ENCODE peak calls at places on chromosomes 3 and 15, in nine cellular contexts. T is breast epithelium; Z is BE2C; B is transverse colon; O is left lung; E is CD8-positive, alpha-beta memory T cell; G is cardiac muscle cell; D is psoas muscle; U is brain microvascular endothelial cell. N is an unnamed sample.

GRCh38 chr15:38266247-38266996 is 13.8 kb downstream of the SPRED1 start:
- DNase-seq in Z (no peak), B (no peak), T (no peak), U (peak; percentile 20), E (no peak), G (no peak), D (no peak), O (no peak), N (no peak)

GRCh38 chr3:138862924-138863775 is 28.4 kb upstream of the PIK3CB start:
- DNase-seq in U (peak; percentile 65), D (no peak), O (no peak), T (peak; percentile 37), E (no peak), G (no peak), B (peak; percentile 74), Z (no peak), N (peak; percentile 50)

GRCh38 chr3:14511623-14511965 is 28.5 kb downstream of the GRIP2 start:
- DNase-seq in E (no peak), Z (peak; percentile 24), G (no peak), U (no peak), O (no peak), T (no peak), D (no peak), B (no peak), N (peak; percentile 33)

GRCh38 chr3:192409203-192409837 is 318.0 kb downstream of the FGF12 start:
- DNase-seq in G (peak; percentile 52), B (no peak), D (peak; percentile 65), Z (no peak), O (no peak), E (no peak), T (no peak), U (no peak), N (no peak)

GRCh38 chr3:157669403-157669802 is 166.2 kb upstream of the VEPH1 start:
- DNase-seq in D (no peak), G (no peak), E (no peak), Z (no peak), T (no peak), B (no peak), O (no peak), U (no peak), N (no peak)

GRCh38 chr3:69084326-69084667 is 440 bp upstream of the ARL6IP5 start:
- DNase-seq in B (no peak), T (no peak), G (peak; percentile 24), Z (no peak), U (peak; percentile 60), O (no peak), E (no peak), D (no peak), N (peak; percentile 3)

GRCh38 chr3:22734756-22735155 is 468.4 kb upstream of the UBE2E2 start:
- DNase-seq in D (no peak), E (no peak), G (no peak), Z (no peak), B (no peak), U (no peak), T (no peak), O (no peak), N (no peak)

GRCh38 chr15:92683511-92683834 is 27.9 kb upstream of the FAM174B start:
- DNase-seq in O (no peak), T (no peak), U (peak; percentile 48), E (no peak), Z (peak; percentile 49), B (peak; percentile 41), G (peak; percentile 55), D (peak; percentile 67), N (no peak)

GRCh38 chr3:149534671-149535394 is 60.3 kb downstream of the TM4SF4 start:
- DNase-seq in E (no peak), U (peak; percentile 26), G (peak; percentile 37), D (no peak), T (peak; percentile 53), B (no peak), O (peak; percentile 65), Z (no peak), N (peak; percentile 25)

GRCh38 chr3:10437272-10437994 is 68.0 kb downstream of the ATP2B2 start:
- DNase-seq in O (no peak), Z (no peak), B (no peak), T (no peak), G (no peak), U (peak; percentile 78), E (peak; percentile 38), D (no peak), N (peak; percentile 51)

GRCh38 chr3:155230382-155230781 is 63.1 kb downstream of the STRIT1 start:
- DNase-seq in G (no peak), U (no peak), T (no peak), Z (no peak), D (no peak), E (no peak), B (no peak), O (no peak), N (no peak)

DNA sequence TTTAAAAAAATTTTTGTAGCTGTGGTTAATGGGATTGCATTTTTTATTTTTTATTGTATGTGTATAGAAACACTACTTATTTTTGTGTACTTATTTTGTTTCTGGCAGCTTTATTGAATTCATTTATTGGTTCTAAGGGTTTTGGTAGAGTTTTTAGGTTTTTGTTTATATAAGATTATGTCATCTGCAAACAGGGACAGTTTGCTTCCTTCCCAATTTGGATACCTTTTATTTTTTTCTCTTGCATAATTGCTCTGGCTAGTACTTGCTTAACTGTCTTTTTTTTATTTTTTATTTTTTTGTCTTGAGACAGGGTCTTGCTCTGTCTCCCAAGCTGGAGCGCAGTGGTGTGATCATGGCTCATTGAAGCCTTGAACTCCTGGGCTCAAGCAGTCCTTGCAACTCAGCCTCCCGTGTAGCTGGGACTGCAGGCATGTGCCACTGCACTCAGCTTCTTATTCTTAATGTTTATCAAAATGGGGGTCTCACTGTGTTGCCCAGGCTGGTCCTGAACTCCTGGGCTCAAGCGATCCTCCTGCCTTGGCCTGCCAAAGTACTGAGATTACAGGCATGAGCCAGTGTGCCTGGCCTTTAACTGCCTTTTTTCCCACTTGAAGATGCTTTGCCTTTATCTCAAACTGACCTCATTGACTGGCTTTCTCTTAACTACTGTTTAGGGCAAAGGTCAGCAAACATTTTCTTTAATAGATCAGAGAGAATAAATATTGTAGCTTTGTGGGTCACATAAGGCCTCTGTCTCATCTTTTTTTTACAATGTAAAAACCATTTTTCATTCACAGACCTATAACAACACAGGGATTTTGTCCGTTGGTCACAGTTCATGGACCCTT is 8.6 kb downstream of the TFG start:
- DNase-seq in B (no peak), U (no peak), Z (no peak), D (no peak), T (no peak), O (no peak), E (no peak), G (no peak), N (no peak)
- H3K36me3 ChIP-seq in B (no peaks in the 10 kb centered on the region), U (peaks cover 41% of the 10 kb centered on the region), Z (peaks cover 71% of the 10 kb centered on the region), D (peaks cover 2% of the 10 kb centered on the region), T (no peaks in the 10 kb centered on the region), O (peaks cover 71% of the 10 kb centered on the region), E (peaks cover 32% of the 10 kb centered on the region), G (peaks cover 63% of the 10 kb centered on the region), N (peaks cover 65% of the 10 kb centered on the region)

DNA sequence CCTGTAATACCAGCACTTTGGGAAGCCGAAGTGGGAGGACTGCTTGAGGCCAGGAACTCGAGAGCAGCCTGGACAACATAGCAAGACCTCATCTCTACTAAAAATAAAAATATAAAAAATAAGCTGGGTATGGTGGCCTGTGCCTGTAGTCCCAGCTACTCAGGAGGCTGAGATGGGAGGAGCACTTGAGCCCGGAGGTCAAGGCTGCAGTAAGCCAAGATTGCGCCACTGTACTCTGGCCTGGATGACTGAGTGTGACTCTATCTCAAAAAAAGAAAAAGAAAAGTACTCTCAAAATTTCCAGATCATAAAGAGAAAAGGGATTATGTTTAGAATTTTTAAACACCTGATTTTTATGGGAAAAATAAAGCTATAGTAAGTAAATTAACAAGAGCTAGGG is 24.1 kb downstream of the SLC51A start:
- DNase-seq in Z (no peak), B (no peak), U (no peak), O (no peak), D (no peak), G (no peak), E (no peak), T (no peak), N (no peak)
- H3K36me3 ChIP-seq in Z (peaks cover 35% of the 10 kb centered on the region), B (no peaks in the 10 kb centered on the region), U (peaks cover 40% of the 10 kb centered on the region), O (peaks cover 77% of the 10 kb centered on the region), D (peaks cover 23% of the 10 kb centered on the region), G (peaks cover 33% of the 10 kb centered on the region), E (peaks cover 33% of the 10 kb centered on the region), T (no peaks in the 10 kb centered on the region), N (peaks cover 19% of the 10 kb centered on the region)

DNA sequence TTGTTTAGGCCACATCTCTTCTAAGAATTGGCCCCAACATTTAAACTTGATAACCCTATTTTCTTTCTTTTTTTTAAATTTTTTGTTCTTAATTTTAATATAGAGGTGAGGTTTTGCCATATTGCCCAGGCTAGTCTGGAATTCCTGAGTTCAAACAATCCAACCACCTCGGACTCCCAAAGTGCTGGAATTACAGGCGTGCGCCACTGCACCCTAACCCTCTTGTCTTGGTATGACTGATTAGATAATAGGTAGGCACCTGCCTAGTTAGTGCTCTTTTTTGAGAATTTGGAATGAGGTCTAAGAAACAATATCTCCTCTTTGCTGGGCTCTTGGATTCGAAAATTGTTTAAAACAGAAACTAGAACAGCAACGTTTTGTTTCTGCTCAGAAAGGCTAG is 116.4 kb upstream of the GOLGA6L6 start:
- DNase-seq in B (no peak), E (no peak), Z (no peak), G (no peak), D (peak; percentile 35), T (no peak), U (no peak), O (no peak), N (no peak)
- H3K36me3 ChIP-seq in B (no peaks in the 10 kb centered on the region), E (no peaks in the 10 kb centered on the region), Z (no peaks in the 10 kb centered on the region), G (no peaks in the 10 kb centered on the region), D (no peaks in the 10 kb centered on the region), T (no peaks in the 10 kb centered on the region), U (no peaks in the 10 kb centered on the region), O (no peaks in the 10 kb centered on the region), N (no peaks in the 10 kb centered on the region)

DNA sequence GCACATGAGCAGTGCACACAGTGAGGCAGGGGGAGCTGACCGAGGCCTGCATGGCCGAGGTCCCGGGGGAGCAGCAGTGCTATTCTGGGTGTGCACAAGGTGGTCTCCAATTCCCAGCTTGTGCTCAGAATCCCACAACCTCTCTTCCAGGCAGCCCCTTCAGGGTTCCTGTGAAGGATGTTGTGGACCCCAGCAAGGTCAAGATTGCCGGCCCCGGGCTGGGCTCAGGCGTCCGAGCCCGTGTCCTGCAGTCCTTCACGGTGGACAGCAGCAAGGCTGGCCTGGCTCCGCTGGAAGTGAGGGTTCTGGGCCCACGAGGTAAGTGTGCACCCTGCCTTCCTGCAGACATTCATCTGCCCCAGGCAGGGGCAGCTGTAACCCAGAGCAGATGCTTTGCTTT is 80.2 kb downstream of the DNASE1L3 start:
- DNase-seq in U (no peak), O (no peak), Z (no peak), T (no peak), D (no peak), B (no peak), G (no peak), E (no peak), N (no peak)
- H3K36me3 ChIP-seq in U (peaks cover 94% of the 10 kb centered on the region), O (peaks cover 86% of the 10 kb centered on the region), Z (no peaks in the 10 kb centered on the region), T (peaks cover 4% of the 10 kb centered on the region), D (no peaks in the 10 kb centered on the region), B (no peaks in the 10 kb centered on the region), G (peaks cover 8% of the 10 kb centered on the region), E (peaks cover 6% of the 10 kb centered on the region), N (no peaks in the 10 kb centered on the region)

GRCh38 chr3:1892459-1892858 is 206.2 kb upstream of the CNTN4 start:
- DNase-seq in E (no peak), D (no peak), T (no peak), B (no peak), G (no peak), Z (no peak), U (no peak), O (no peak), N (no peak)
- H3K36me3 ChIP-seq in E (no peaks in the 10 kb centered on the region), D (no peaks in the 10 kb centered on the region), T (no peaks in the 10 kb centered on the region), B (no peaks in the 10 kb centered on the region), G (no peaks in the 10 kb centered on the region), Z (no peaks in the 10 kb centered on the region), U (no peaks in the 10 kb centered on the region), O (no peaks in the 10 kb centered on the region), N (no peaks in the 10 kb centered on the region)

N was measured in A673.